ENCODE peak calls at places on chromosomes 5 and 9, in five cellular contexts. E is left lung, Q is PC-9, H is aorta, J is mammary epithelial cell. N is an unnamed sample.

GRCh38 chr5:81747030-81747429 is 3.9 kb downstream of the SSBP2 start:
- DNase-seq in E (no peak), Q (no peak), H (no peak), J (no peak), N (no peak)

GRCh38 chr9:32180597-32180996 is 203.8 kb upstream of the ACO1 start:
- DNase-seq in E (no peak), Q (no peak), H (no peak), J (no peak), N (no peak)

GRCh38 chr9:126508171-126508591 is 105.5 kb upstream of the LMX1B start:
- DNase-seq in E (no peak), Q (no peak), H (no peak), J (no peak), N (no peak)

GRCh38 chr9:79687131-79687447 is 115.3 kb downstream of the TLE4 start:
- DNase-seq in E (no peak), Q (no peak), H (no peak), J (no peak), N (peak)

GRCh38 chr9:92483896-92484545 is 1.7 kb upstream of the ASPN start:
- DNase-seq in E (no peak), Q (peak), H (no peak), J (no peak), N (no peak)

GRCh38 chr5:169886033-169886432 is 94.3 kb downstream of the INSYN2B start:
- DNase-seq in E (no peak), Q (no peak), H (no peak), J (no peak), N (no peak)

GRCh38 chr9:26983340-26983739 is 22.1 kb downstream of the LRRC19 start:
- DNase-seq in E (no peak), Q (no peak), H (no peak), J (no peak), N (no peak)

GRCh38 chr5:148179234-148179824 is 11.0 kb downstream of the SPINK14 start:
- DNase-seq in E (no peak), Q (peak), H (no peak), J (peak), N (peak)

GRCh38 chr5:34483442-34484033 is 172.6 kb upstream of the RAI14 start:
- DNase-seq in E (no peak), Q (no peak), H (no peak), J (no peak), N (no peak)

GRCh38 chr5:176151286-176151685 is 86.9 kb upstream of the SIMC1 start:
- DNase-seq in E (no peak), Q (no peak), H (no peak), J (no peak), N (no peak)

GRCh38 chr9:110942522-110942921 is 95.7 kb downstream of the LPAR1 start:
- DNase-seq in E (no peak), Q (no peak), H (no peak), J (no peak), N (no peak)

GRCh38 chr9:93111001-93111370 is 15.0 kb downstream of the CARD19 start:
- DNase-seq in E (peak), Q (no peak), H (peak), J (no peak), N (no peak)

GRCh38 chr5:35205186-35205585 is 25.1 kb downstream of the PRLR start:
- DNase-seq in E (no peak), Q (no peak), H (no peak), J (no peak), N (no peak)

GRCh38 chr5:174553556-174553955 is 170.8 kb upstream of the MSX2 start:
- DNase-seq in E (no peak), Q (no peak), H (peak), J (no peak), N (no peak)

GRCh38 chr9:95753762-95754465 is 121.6 kb upstream of the ERCC6L2 start:
- DNase-seq in E (no peak), Q (no peak), H (no peak), J (no peak), N (no peak)

GRCh38 chr9:114691046-114691955 is 9.3 kb upstream of the TEX48 start:
- DNase-seq in E (no peak), Q (peak), H (no peak), J (peak), N (no peak)

GRCh38 chr5:67160985-67161384 is 35.6 kb downstream of the CD180 start:
- DNase-seq in E (no peak), Q (peak), H (no peak), J (peak), N (no peak)

GRCh38 chr5:37738865-37739488 is 100.9 kb downstream of the GDNF start:
- DNase-seq in E (no peak), Q (peak), H (no peak), J (no peak), N (no peak)
- H3K4me3 ChIP-seq in E (no peak), Q (no peak), H (no peak), J (no peak), N (no peak)

DNA sequence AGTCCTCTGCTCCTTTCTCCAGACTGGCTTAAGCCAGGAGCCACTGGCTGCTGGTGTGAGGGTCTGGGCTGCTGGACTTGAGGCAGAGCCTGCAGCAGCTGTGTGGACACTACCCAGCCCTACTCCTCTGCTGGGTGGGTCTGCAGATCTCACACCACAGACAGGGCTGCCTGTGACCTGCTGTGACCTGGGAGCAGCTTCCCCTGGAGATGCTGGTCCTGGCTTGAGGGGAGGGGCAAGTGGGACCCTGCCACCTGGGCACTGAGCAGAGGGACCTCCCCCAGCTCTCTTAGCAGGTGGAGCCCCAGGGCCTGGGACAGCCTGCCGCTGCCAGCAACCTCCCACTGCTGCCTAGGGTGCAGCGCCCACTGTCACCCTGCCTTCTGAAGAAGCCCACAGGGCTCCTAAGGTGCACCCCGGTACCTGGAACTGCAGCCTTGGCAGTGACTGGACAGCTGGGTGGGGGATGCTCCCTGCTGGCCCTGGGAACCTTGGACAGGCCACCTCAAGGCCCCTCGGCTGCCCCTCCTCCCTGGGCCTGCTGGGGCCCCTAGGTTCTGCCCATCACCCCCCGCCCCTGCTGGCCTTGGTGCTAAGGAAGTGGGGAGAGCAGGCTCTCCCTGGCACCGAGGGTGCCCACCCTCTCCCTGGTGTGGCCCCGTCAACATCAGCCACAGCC is 9.1 kb downstream of the CACFD1 start:
- DNase-seq in E (no peak), Q (no peak), H (no peak), J (no peak), N (no peak)
- H3K4me3 ChIP-seq in E (no peak), Q (no peak), H (no peak), J (no peak), N (no peak)

GRCh38 chr9:34379334-34380033 is 2.8 kb upstream of the MYORG start:
- DNase-seq in E (peak), Q (peak), H (peak), J (peak), N (peak)

GRCh38 chr9:34380511-34381315 is 4.0 kb upstream of the MYORG start:
- DNase-seq in E (peak), Q (no peak), H (peak), J (peak), N (peak)

GRCh38 chr9:34381323-34381722 is 4.6 kb upstream of the MYORG start:
- DNase-seq in E (no peak), Q (no peak), H (no peak), J (no peak), N (no peak)

GRCh38 chr9:34378376-34379060 is 1.8 kb upstream of the MYORG start:
- DNase-seq in E (no peak), Q (no peak), H (no peak), J (no peak), N (no peak)

GRCh38 chr9:34380034-34380510 is 3.4 kb upstream of the MYORG start:
- DNase-seq in E (no peak), Q (no peak), H (peak), J (no peak), N (no peak)
- H3K4me3 ChIP-seq in E (no peak), Q (peak), H (no peak), J (no peak), N (no peak)

DNA sequence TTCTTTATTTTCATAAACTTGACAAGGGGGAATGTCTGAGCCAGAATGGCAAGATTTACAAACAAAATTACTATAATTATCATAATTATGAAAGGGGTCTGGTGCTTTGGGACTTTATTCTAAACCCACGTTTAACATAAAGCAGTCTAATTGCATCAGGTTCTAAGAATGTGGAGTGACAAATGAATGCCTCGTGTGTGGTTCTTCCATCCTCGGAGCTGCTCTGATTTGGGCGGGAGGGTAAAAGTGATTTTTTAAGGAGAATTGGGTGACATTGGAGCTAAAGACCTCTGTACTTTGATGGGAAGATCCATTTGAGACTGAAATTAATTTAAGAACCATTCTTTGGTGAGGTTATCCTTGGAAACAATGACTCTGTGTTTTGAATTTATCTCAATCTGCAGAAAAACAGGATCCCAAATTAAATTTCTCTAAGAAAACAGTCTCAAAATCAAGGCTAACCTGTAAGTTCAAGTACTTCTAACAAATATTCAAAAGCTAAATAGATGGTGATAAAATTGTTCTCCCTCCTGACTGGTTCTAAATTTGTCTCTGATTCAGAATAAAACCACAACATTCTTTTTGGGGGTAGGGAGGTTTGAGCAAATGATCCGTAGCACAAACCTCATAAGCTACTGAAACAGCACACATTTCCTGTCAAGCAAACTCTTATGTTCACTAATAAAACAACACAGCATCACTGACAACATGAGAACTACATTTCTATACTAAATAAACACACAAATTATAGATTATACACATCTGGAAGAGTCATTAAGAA is 85.4 kb downstream of the DCP2 start:
- DNase-seq in E (no peak), Q (no peak), H (no peak), J (peak), N (peak)
- H3K4me3 ChIP-seq in E (no peak), Q (no peak), H (no peak), J (no peak), N (no peak)

DNA sequence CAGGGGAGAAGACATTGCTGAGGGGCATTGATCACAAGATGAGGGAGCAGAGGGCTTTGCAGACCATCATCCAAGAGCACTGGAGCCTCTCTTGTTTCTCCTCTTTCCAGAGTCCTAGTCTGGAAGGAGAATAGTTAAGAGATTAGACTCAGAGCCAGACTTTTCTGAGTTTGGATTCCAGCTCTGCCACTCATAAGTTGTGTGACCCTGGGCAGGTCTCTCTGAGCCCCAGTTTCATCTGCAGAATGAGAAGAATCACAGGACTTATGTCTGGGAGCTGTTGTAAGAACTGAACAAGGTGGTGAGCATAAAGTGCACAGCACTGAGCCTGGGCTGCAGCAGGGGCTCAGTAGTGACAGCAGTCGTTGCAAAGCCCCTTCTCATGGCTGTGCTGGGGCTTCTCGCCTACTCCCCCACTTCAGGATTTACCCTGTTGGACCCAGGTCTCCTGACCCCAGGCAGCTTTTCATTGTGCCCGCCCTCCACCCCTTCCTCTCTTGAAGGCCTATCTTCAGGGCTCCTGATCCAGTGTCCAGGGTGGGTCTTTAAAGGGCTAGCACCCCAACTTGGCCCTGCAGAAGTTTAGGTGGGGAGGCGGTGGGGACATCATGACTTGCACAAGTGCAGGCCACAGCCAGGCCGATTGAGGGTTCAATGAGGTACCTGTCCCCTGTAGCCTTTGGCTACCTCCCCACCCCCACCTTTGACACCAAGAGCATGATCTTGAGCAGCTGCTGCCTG is 1.5 kb downstream of the SYNPO start:
- DNase-seq in E (no peak), Q (no peak), H (no peak), J (no peak), N (no peak)
- H3K4me3 ChIP-seq in E (no peak), Q (no peak), H (no peak), J (no peak), N (no peak)

DNA sequence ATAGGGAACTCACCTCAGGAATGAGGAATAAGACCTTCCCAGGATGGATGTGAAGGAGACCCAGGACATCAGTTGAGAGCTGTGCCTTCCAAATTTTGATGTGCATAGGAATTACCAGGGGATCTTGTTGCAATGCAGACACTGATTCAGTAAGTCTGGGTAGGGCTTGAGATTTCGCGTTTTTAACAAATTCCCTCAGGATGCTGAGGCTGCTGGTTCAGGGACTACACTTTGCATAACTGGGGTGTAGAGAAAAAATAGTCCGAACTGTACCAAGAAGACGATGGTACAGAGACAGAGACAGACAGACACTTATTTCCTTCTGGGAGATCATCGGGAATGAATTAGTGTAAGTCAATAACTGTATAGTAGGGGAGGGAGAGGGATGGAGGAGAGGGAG is 82.3 kb upstream of the FREM1 start:
- DNase-seq in E (no peak), Q (no peak), H (no peak), J (no peak), N (no peak)
- H3K4me3 ChIP-seq in E (no peak), Q (peak), H (peak), J (no peak), N (no peak)

DNA sequence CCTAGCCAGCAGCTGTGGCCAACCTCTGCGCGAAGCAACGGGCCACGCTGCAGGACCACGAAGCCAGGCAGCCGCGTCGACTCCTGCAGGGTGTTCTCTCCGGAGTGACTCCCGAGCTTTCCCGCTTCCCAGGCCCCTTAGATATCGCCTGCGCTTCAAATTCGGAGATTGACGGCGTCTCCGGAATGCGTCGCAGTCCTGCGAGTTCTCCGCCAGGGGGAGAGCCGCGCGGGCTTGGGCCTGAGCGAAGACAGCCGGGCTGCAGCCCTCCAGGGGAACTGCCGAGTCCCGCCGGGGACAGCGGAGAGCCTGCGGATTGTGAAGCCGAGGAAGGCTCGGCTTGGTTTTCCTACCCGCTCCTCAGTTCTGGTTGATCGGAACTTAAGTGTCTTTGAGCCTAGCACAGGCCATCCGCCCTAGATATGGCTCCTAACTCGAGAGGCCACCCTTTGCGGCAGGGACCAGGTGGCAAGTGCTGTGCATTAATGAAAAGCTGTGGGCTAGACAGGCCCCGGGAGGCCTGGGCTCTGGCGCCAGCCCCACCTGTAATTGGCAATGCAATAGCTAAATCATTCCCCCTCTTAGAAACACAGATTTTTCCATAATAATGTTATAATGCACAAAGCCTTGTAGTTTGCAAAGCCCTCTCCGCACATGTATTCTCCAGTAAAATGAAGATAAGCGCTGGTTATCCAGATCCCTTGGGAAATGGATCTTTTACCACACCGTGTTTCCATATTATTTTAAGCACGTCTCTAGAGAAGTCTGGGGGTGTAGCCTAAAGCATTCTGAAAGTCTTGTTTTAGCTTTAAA is 863 bp upstream of the APBA1 start:
- DNase-seq in E (peak), Q (peak), H (peak), J (peak), N (peak)
- H3K4me3 ChIP-seq in E (peak), Q (peak), H (peak), J (peak), N (peak)

DNA sequence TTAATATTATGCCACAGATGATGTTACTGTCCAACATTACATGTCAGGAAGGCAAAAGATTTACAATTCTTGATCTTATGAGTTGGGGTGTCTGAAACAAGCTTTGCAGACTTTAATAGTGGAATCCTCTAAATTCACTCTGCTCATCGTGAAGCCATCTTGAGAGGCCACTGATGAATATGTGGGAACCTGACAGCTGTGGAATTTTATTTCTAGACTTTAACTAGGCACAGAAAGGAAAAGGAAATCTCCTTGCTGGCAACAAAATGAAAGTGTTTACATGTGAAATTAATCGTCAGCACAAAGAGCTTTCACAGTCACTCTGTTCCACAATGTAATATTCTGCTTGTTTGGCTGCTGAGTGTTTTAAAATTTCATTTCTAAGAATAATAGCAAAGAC is 14.8 kb downstream of the NREP start:
- DNase-seq in E (no peak), Q (no peak), H (no peak), J (no peak), N (no peak)
- H3K4me3 ChIP-seq in E (no peak), Q (no peak), H (no peak), J (no peak), N (peak)

DNA sequence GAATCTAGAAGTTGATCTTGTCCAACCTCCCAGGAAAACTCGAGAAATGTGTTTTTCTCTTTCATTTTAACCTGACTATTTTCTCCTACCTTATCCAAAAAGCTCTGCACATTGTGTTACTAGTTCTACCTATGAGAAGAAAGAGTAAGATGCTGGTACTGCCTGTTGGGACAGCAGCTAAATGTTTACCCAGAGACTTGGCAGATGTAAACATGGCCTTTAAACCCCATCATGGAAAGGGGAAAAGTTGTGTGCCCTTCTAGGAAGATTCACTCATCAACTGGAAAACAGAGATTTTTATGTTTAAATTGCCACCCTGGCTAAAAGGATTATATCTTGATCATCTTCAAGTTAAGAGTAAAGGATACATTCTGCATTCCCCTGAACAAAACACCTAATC is 3.5 kb downstream of the ARL15 start:
- DNase-seq in E (no peak), Q (no peak), H (no peak), J (no peak), N (no peak)
- H3K4me3 ChIP-seq in E (no peak), Q (no peak), H (no peak), J (no peak), N (no peak)

DNA sequence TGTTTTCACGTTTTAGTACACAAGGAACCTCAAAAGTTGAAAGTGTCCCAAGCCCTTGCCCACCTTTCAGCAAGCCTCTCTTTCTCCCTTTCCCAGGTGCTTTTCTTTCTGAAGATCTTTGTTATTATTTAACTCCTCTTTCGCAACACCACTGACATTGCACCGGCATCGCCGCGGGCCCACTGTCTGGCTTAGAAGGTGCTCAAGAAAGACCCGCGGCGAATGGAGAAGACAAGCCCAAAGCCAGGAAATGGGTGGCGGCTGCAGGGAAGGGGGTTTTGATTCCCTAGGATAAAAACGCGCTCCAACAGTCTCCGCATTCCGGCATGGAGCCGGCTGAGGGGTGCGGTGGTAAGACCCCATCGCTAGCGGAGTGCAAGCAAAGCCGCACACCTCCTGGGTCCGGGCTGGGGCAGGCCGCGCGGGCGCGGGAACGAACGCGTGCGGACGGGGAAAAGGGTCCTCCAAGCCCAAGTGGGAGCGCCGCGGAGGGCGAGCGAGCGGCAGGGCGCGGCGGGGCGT is 403 bp upstream of the AFAP1L1 start:
- DNase-seq in E (no peak), Q (peak), H (no peak), J (peak), N (no peak)
- H3K4me3 ChIP-seq in E (peak), Q (peak), H (peak), J (peak), N (no peak)